ENCODE peak calls at places on chromosomes 2 and 18, in seven cellular contexts. Y, Q, W, M, H, G and U are unnamed samples.

GRCh38 chr2:32941944-32942690 is 4.6 kb upstream of the LTBP1 start:
- DNase-seq in Y (no peak), Q (no peak), W (no peak), M (no peak), H (no peak), G (no peak), U (peak; percentile 55)

GRCh38 chr2:177799531-177799930 is 273.0 kb downstream of the PDE11A start:
- DNase-seq in Y (peak; percentile 2), Q (no peak), W (no peak), M (no peak), H (no peak), G (peak; percentile 65), U (no peak)

GRCh38 chr18:5294113-5294617 is 1.4 kb downstream of the ZBTB14 start:
- DNase-seq in Y (peak; percentile 5), Q (no peak), W (no peak), M (no peak), H (peak; percentile 37), G (no peak), U (no peak)

GRCh38 chr2:158998486-158999248 is 30.2 kb downstream of the TANC1 start:
- DNase-seq in Y (peak; percentile 78), Q (peak; percentile 34), W (no peak), M (no peak), H (no peak), G (no peak), U (no peak)

GRCh38 chr2:185245806-185246205 is 492.8 kb upstream of the FSIP2 start:
- DNase-seq in Y (no peak), Q (no peak), W (no peak), M (no peak), H (no peak), G (no peak), U (no peak)

GRCh38 chr2:27185331-27186026 is 26.4 kb upstream of the ATRAID start:
- DNase-seq in Y (peak; percentile 8), Q (no peak), W (no peak), M (peak; percentile 89), H (no peak), G (no peak), U (no peak)

GRCh38 chr2:208406474-208407451 is at the start of gene PTH2R:
- DNase-seq in Y (peak; percentile 4), Q (no peak), W (peak; percentile 33), M (no peak), H (no peak), G (peak; percentile 87), U (no peak)

GRCh38 chr2:164371916-164372315 is 249.4 kb downstream of the GRB14 start:
- DNase-seq in Y (no peak), Q (peak; percentile 29), W (no peak), M (no peak), H (no peak), G (no peak), U (no peak)

GRCh38 chr2:225558425-225558824 is 158.9 kb downstream of the NYAP2 start:
- DNase-seq in Y (no peak), Q (no peak), W (no peak), M (no peak), H (no peak), G (no peak), U (no peak)

GRCh38 chr2:239973392-239973791 is 51.8 kb downstream of the NDUFA10 start:
- DNase-seq in Y (no peak), Q (no peak), W (no peak), M (no peak), H (no peak), G (no peak), U (no peak)

GRCh38 chr2:29130295-29130694 is 15.1 kb downstream of the CLIP4 start:
- DNase-seq in Y (peak; percentile 89), Q (peak; percentile 92), W (no peak), M (peak; percentile 17), H (no peak), G (peak; percentile 55), U (no peak)

GRCh38 chr2:29139731-29140130 is 24.5 kb downstream of the CLIP4 start:
- DNase-seq in Y (no peak), Q (no peak), W (no peak), M (no peak), H (no peak), G (no peak), U (no peak)

GRCh38 chr2:29139152-29139551 is 23.9 kb downstream of the CLIP4 start:
- DNase-seq in Y (peak; percentile 70), Q (peak; percentile 6), W (no peak), M (no peak), H (no peak), G (no peak), U (no peak)

GRCh38 chr2:29129586-29130281 is 14.5 kb downstream of the CLIP4 start:
- DNase-seq in Y (peak; percentile 57), Q (no peak), W (no peak), M (no peak), H (no peak), G (no peak), U (no peak)

GRCh38 chr2:29134933-29135332 is 19.7 kb downstream of the CLIP4 start:
- DNase-seq in Y (no peak), Q (no peak), W (no peak), M (no peak), H (no peak), G (no peak), U (no peak)
- H3K4me3 ChIP-seq in Y (no peak overlapping the region), Q (no peak overlapping the region), W (no peak overlapping the region), M (no peak overlapping the region), H (no peak overlapping the region), G (no peak overlapping the region), U (no peak overlapping the region)

DNA sequence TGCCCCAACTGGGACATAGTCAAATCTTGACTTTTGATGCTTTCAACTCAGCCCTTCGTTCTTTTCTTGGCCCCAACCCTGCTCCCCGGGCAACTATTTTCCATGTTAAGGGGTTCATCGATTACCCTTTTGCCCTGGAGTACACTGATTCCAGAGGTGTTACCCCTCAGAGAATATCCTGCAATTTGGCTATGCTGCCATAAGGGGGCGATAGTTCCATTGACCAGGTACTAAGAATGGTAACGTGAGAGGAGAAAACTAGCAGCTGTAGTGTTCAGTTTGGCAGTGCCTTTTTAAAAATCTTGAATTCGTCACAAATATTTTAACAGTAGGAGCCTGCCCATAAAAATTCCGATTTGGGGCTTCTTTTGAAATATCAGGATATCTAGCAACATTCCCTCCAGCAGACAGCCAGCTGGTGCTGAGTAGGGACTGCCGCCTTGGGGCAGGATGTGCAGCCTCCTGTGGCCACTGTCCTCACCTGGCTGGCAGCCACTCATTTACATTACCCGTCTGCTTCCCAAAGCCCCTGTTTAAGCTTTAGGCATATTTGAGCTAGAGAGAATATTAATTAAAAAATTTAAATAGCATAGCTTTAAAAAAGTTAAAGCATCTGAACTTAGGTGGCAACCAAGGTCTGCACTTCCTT is 146.3 kb upstream of the SKOR2 start:
- DNase-seq in Y (no peak), Q (no peak), W (no peak), M (peak; percentile 46), H (no peak), G (peak; percentile 84), U (no peak)
- TF ChIP-seq CTCF in Y (no peak), Q (peak; percentile 24), W (no peak), M (peak; percentile 69), H (no peak), G (peak; percentile 93), U (no peak)

GRCh38 chr2:219687882-219688559 is 60.6 kb downstream of the SLC4A3 start:
- DNase-seq in Y (no peak), Q (peak; percentile 77), W (no peak), M (no peak), H (no peak), G (peak; percentile 63), U (no peak)
- H3K4me3 ChIP-seq in Y (no peak overlapping the region), Q (no peak overlapping the region), W (no peak overlapping the region), M (no peak overlapping the region), H (no peak overlapping the region), G (no peak overlapping the region), U (no peak overlapping the region)

DNA sequence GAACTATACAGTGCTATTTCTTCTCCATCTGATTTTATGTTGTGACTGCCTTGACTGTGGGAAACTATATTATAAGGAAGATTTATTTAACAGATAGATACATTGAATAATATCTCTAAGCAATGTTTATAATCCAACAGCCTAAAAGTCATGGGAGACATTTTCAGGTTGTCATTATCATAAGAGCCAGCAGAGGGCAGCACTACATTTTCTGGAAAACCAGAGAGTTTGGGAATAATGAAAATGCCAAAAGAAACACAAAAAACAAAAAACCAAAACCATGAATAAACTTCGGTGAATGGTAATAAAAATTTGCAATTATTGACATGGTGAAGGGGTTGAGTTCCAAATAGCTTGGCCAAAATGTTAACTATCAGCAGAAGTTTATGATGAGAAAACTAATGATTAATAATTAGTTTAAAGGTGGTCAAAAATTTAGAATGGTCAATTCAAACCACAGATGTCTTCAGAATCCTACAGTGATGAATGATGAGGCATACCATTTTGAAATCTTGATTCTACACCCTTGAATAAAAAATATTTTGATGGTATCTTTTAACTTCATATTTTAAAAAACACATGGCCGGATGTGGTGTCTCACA is 4.7 kb downstream of the EEF1B2 start:
- DNase-seq in Y (peak; percentile 64), Q (no peak), W (no peak), M (no peak), H (peak; percentile 13), G (peak; percentile 76), U (no peak)
- TF ChIP-seq CTCF in Y (peak; percentile 58), Q (peak; percentile 67), W (peak; percentile 51), M (no peak), H (peak; percentile 86), G (peak; percentile 91), U (peak; percentile 69)